ENCODE peak calls at places on chromosomes 3 and 15, in four cellular contexts. A, H, B and E are unnamed samples.

GRCh38 chr3:14424711-14425573 is 22.5 kb downstream of the SLC6A6 start:
- DNase-seq in H (peak), A (no peak), B (no peak), E (no peak)

GRCh38 chr15:70095387-70096214 is 2.1 kb downstream of the TLE3 start:
- DNase-seq in H (peak), B (no peak), A (no peak), E (peak)

GRCh38 chr15:40069178-40070165 is 30.5 kb upstream of the SRP14 start:
- DNase-seq in A (peak), B (peak), H (peak), E (no peak)

GRCh38 chr15:38226867-38227266 is 25.8 kb upstream of the SPRED1 start:
- DNase-seq in A (no peak), B (no peak), H (peak), E (peak)

GRCh38 chr3:37115451-37115850 is 58.9 kb downstream of the LRRFIP2 start:
- DNase-seq in H (no peak), B (no peak), A (no peak), E (no peak)

GRCh38 chr3:192887047-192887446 is 30.6 kb downstream of the MB21D2 start:
- DNase-seq in H (no peak), B (no peak), A (no peak), E (no peak)

GRCh38 chr3:74048686-74049085 is 423.9 kb upstream of the PDZRN3 start:
- DNase-seq in B (no peak), A (no peak), H (no peak), E (no peak)

GRCh38 chr15:62896380-62896866 is 146.1 kb upstream of the TPM1 start:
- DNase-seq in H (no peak), A (no peak), B (no peak), E (no peak)

GRCh38 chr3:61796088-61796680 is 234.8 kb downstream of the PTPRG start:
- DNase-seq in A (no peak), H (no peak), B (no peak), E (no peak)

GRCh38 chr3:155281892-155282291 is 11.6 kb downstream of the STRIT1 start:
- DNase-seq in B (no peak), A (no peak), H (no peak), E (no peak)

GRCh38 chr3:52671676-52672075 is 14.0 kb downstream of the PBRM1 start:
- DNase-seq in A (no peak), H (no peak), B (no peak), E (no peak)

GRCh38 chr15:76335129-76335850 is 1.3 kb upstream of the ISL2 start:
- DNase-seq in H (no peak), B (no peak), A (no peak), E (peak)

GRCh38 chr3:127441764-127442163 is 148.8 kb downstream of the TPRA1 start:
- DNase-seq in A (no peak), H (no peak), B (no peak), E (no peak)

GRCh38 chr15:73927003-73927475 is 777 bp downstream of the LOXL1 start:
- DNase-seq in B (no peak), A (no peak), H (peak), E (no peak)

GRCh38 chr3:49294343-49294742 is 17.3 kb upstream of the C3orf62 start:
- DNase-seq in A (no peak), B (no peak), H (no peak), E (no peak)

GRCh38 chr3:197758512-197758911 is 8.8 kb downstream of the FYTTD1 start:
- DNase-seq in B (no peak), H (no peak), A (no peak), E (no peak)

GRCh38 chr15:31235298-31236183 is 91.1 kb upstream of the KLF13 start:
- DNase-seq in A (no peak), B (no peak), H (peak), E (peak)

GRCh38 chr3:60086811-60087210 is 1037.0 kb upstream of the CFAP20DC start:
- DNase-seq in H (no peak), A (no peak), B (no peak), E (peak)

GRCh38 chr3:58691997-58692396 is 25.4 kb upstream of the FAM3D start:
- DNase-seq in B (no peak), A (no peak), H (no peak), E (peak)

GRCh38 chr3:57446318-57446841 is 97.8 kb downstream of the DNAH12 start:
- DNase-seq in B (no peak), A (no peak), H (no peak), E (no peak)

GRCh38 chr3:74532446-74532845 is 82.0 kb downstream of the CNTN3 start:
- DNase-seq in H (no peak), A (no peak), B (no peak), E (no peak)

GRCh38 chr3:24713516-24713915 is 218.9 kb upstream of the THRB start:
- DNase-seq in A (no peak), H (no peak), B (no peak), E (no peak)

GRCh38 chr15:50051811-50052419 is 67.1 kb downstream of the ATP8B4 start:
- DNase-seq in B (no peak), H (peak), A (no peak), E (peak)

GRCh38 chr3:178705925-178706324 is 169.7 kb downstream of the KCNMB2 start:
- DNase-seq in H (no peak), A (no peak), B (no peak), E (no peak)

GRCh38 chr3:128620268-128620691 is 30.3 kb downstream of the RPN1 start:
- DNase-seq in A (no peak), H (no peak), B (no peak), E (no peak)

GRCh38 chr3:128621234-128621633 is 29.4 kb downstream of the RPN1 start:
- DNase-seq in B (no peak), H (no peak), A (no peak), E (no peak)

GRCh38 chr3:128623762-128624176 is 26.8 kb downstream of the RPN1 start:
- DNase-seq in H (no peak), B (no peak), A (no peak), E (no peak)

GRCh38 chr3:128619146-128619890 is 31.3 kb downstream of the RPN1 start:
- DNase-seq in B (no peak), H (no peak), A (no peak), E (no peak)

GRCh38 chr3:128621931-128622330 is 28.7 kb downstream of the RPN1 start:
- DNase-seq in B (no peak), A (no peak), H (no peak), E (no peak)
- TF ChIP-seq POLR2A in B (no peak), A (no peak), H (no peak), E (no peak)

DNA sequence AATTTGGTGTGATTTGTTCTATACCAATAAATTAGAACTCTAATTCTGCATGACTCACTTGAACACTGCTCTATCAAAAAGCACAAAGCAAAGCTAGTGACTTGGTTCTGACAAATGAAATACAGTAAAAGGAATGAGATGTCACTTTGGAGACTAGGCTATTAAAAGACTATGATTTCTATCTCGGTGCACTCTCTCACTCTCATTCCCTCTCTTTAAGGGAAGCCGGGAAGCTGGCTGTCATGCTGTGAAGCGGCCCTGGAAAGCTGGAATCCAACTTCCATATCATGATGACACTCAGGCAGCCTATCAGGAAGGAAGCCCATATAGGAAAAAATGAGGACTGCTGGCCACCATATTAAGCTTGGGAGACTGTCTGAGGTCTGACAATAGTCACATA is 590.1 kb upstream of the CBLB start:
- DNase-seq in B (no peak), H (no peak), A (no peak), E (no peak)
- TF ChIP-seq POLR2A in B (no peak), H (no peak), A (no peak), E (no peak)

GRCh38 chr3:4828279-4829030 is 150.8 kb upstream of the BHLHE40 start:
- DNase-seq in H (no peak), A (no peak), B (no peak), E (no peak)
- TF ChIP-seq POLR2A in H (no peak), A (no peak), B (no peak), E (no peak)

DNA sequence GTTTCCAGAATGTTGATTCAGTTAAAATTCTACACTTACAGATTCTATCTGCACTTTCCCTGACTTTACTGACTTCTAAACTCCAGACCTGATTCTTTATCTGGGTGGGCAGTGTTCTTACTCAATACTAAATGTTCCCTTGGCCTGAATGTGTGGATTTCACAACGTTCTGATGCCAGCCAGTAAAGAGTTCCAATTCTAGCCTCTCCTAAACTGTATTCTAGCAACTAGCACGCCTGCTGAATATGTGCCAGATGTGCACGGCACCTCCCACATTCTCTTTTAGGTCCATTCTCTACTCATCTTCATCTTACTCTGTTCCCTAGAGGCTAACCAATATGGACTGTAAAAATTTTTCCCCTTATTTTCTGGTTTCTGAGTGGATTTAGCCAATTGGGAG is 479.5 kb upstream of the AGTR1 start:
- DNase-seq in B (no peak), H (no peak), A (no peak), E (no peak)
- TF ChIP-seq POLR2A in B (no peak), H (no peak), A (no peak), E (no peak)

DNA sequence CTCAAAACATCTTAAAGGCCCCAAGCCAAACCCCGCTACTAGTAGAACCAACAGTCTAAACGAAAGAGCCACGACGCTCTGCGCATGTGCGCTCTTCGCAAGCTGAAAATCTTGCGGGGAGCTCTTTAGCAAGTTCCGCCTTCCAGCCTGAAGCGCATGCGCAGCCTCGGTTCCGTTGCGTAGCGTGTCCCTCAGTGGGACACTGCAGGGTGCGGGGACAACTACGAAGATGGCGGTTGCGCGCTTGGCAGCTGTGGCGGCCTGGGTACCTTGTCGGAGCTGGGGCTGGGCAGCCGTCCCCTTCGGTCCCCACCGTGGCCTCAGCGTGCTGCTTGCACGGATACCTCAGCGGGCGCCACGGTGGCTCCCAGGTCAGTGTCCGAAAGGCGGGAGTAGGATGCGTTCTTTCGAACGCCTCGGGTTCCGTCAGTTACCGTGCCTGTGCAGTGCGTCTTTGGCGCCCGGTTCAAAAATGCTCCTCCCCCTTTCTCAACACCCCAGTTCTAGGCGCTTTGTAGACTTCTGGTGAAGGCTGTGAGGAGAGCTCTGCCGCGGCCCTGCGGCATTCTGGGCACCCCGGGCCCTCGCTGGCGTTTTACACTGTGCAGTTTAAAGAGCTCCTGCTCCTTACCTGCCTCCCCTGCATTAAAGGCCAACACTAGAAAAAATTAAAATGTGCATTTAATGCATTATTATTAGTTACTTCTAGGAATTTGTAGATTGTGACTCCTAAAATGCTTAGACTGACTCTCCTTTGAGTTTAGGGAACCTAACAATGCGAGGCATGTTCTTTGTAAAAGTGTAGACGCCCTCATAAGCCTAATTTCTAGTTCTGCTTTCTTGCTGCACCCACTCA is at the start of gene ABHD10:
- DNase-seq in A (peak), B (peak), H (peak), E (peak)
- TF ChIP-seq POLR2A in A (peak), B (peak), H (peak), E (peak)

GRCh38 chr3:11634081-11634635 is 9.6 kb downstream of the VGLL4 start:
- DNase-seq in A (no peak), H (no peak), B (no peak), E (no peak)

GRCh38 chr3:11635671-11636371 is 7.9 kb downstream of the VGLL4 start:
- DNase-seq in H (no peak), A (no peak), B (no peak), E (no peak)

GRCh38 chr3:11634974-11635612 is 8.6 kb downstream of the VGLL4 start:
- DNase-seq in B (peak), A (no peak), H (no peak), E (no peak)

GRCh38 chr3:11637901-11638668 is 5.6 kb downstream of the VGLL4 start:
- DNase-seq in H (no peak), B (peak), A (no peak), E (no peak)

DNA sequence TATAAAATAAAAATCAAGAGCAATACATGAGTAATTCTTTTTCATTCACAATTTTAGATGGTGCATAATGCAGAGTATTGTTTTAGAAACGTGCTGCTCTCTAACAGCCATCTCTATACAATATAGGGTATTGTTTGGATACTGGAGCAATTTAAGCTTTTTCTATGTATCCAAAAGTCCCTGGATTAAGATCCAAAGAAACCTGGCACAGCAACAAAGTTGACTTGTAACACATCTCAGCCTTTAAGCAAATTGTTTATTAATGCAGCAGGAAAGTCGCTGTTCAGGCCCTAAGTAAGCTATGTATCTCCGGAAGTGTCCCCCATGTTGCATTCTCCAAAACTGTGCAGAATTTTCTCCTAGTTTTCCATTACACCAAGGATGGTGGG is 7.3 kb downstream of the VGLL4 start:
- DNase-seq in A (no peak), B (no peak), H (no peak), E (no peak)
- TF ChIP-seq POLR2A in A (no peak), B (no peak), H (no peak), E (no peak)

GRCh38 chr15:64772964-64773363 is 2.4 kb downstream of the RBPMS2 start:
- DNase-seq in B (no peak), H (no peak), A (no peak), E (no peak)

GRCh38 chr15:64773606-64774555 is 1.5 kb downstream of the RBPMS2 start:
- DNase-seq in A (no peak), H (no peak), B (no peak), E (no peak)

GRCh38 chr15:64776402-64776786 is 1.0 kb upstream of the RBPMS2 start:
- DNase-seq in H (no peak), B (no peak), A (no peak), E (no peak)

GRCh38 chr15:64774556-64775523 is 549 bp downstream of the RBPMS2 start:
- DNase-seq in H (no peak), B (no peak), A (no peak), E (no peak)

GRCh38 chr15:64775551-64776401 is at the start of gene RBPMS2:
- DNase-seq in A (no peak), H (no peak), B (no peak), E (no peak)
- TF ChIP-seq POLR2A in A (no peak), H (no peak), B (no peak), E (no peak)

GRCh38 chr3:47413751-47414150 is 32.9 kb downstream of the PTPN23 start:
- DNase-seq in A (no peak), H (no peak), B (no peak), E (no peak)

GRCh38 chr3:47411696-47412452 is 31.1 kb downstream of the PTPN23 start:
- DNase-seq in H (no peak), B (no peak), A (no peak), E (no peak)

GRCh38 chr3:47412453-47412756 is 31.6 kb downstream of the PTPN23 start:
- DNase-seq in H (no peak), A (no peak), B (no peak), E (no peak)

GRCh38 chr3:47414161-47414564 is 33.3 kb downstream of the PTPN23 start:
- DNase-seq in H (no peak), A (no peak), B (no peak), E (no peak)

DNA sequence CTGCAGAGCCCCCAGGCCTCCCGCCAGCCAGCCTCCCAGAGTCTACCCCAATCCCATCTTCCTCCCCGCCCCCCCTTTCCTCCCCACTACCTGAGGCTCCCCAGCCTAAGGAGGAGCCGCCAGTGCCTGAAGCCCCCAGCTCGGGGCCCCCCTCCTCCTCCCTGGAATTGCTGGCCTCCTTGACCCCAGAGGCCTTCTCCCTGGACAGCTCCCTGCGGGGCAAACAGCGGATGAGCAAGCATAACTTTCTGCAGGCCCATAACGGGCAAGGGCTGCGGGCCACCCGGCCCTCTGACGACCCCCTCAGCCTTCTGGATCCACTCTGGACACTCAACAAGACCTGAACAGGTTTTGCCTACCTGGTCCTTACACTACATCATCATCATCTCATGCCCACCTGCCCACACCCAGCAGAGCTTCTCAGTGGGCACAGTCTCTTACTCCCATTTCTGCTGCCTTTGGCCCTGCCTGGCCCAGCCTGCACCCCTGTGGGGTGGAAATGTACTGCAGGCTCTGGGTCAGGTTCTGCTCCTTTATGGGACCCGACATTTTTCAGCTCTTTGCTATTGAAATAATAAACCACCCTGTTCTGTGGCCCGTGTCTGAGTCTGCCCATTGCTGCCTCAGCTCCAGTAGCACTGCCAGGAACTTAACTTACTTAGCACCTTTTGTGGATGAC is 32.2 kb downstream of the PTPN23 start:
- DNase-seq in A (no peak), B (no peak), H (no peak), E (no peak)
- TF ChIP-seq POLR2A in A (no peak), B (no peak), H (no peak), E (no peak)

GRCh38 chr3:66428733-66429132 is 72.1 kb downstream of the LRIG1 start:
- DNase-seq in B (no peak), A (no peak), H (peak), E (no peak)
- TF ChIP-seq POLR2A in B (no peak), A (no peak), H (no peak), E (no peak)

DNA sequence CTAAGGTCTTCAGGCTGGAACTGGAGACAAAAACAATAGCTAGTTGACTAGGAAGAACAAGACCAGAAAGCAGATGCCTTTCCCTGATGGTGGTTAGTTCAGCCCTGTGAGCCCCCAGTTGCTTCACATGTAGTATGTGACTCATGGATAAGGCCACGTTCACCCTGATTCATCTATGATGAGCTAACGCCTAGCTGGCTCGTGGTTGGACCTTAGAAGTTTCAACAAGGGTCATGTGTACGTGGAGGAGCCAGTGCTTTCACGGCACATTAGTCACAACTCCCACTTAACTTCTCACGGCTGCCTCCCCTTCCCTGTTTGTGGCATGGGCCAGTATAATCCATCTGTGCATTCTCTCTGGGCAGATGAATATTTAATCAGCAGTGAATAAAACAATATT is 20.6 kb downstream of the COL8A1 start:
- DNase-seq in A (no peak), B (no peak), H (no peak), E (peak)
- TF ChIP-seq POLR2A in A (no peak), B (no peak), H (no peak), E (no peak)